ENCODE peak calls at places on chromosomes 16 and 17, in six cellular contexts. One of them, this sample, is unnamed.

GRCh38 chr16:71367243-71367976 is 8.9 kb downstream of the CALB2 start:
- DNase-seq in tibial nerve: no peak
- DNase-seq in MM.1S: peak
- DNase-seq in transverse colon: peak
- DNase-seq in AG04449: no peak
- DNase-seq in mucosa of descending colon: peak
- DNase-seq in this sample: peak

GRCh38 chr16:71645450-71645849 is 19.5 kb downstream of the MARVELD3 start:
- DNase-seq in tibial nerve: no peak
- DNase-seq in MM.1S: peak
- DNase-seq in transverse colon: peak
- DNase-seq in AG04449: no peak
- DNase-seq in mucosa of descending colon: no peak
- DNase-seq in this sample: peak

GRCh38 chr17:78360371-78361226 is 722 bp upstream of the SOCS3 start:
- DNase-seq in tibial nerve: peak
- DNase-seq in MM.1S: peak
- DNase-seq in transverse colon: peak
- DNase-seq in AG04449: no peak
- DNase-seq in mucosa of descending colon: peak
- DNase-seq in this sample: peak

GRCh38 chr17:29069526-29070041 is 26.6 kb downstream of the PIPOX start:
- DNase-seq in tibial nerve: no peak
- DNase-seq in MM.1S: no peak
- DNase-seq in transverse colon: no peak
- DNase-seq in AG04449: no peak
- DNase-seq in mucosa of descending colon: no peak
- DNase-seq in this sample: no peak

GRCh38 chr16:50539053-50539615 is 9.1 kb upstream of the NKD1 start:
- DNase-seq in tibial nerve: no peak
- DNase-seq in MM.1S: no peak
- DNase-seq in transverse colon: no peak
- DNase-seq in AG04449: no peak
- DNase-seq in mucosa of descending colon: no peak
- DNase-seq in this sample: no peak

GRCh38 chr16:56298948-56299602 is 107.8 kb downstream of the GNAO1 start:
- DNase-seq in tibial nerve: peak
- DNase-seq in MM.1S: no peak
- DNase-seq in transverse colon: no peak
- DNase-seq in AG04449: no peak
- DNase-seq in mucosa of descending colon: no peak
- DNase-seq in this sample: no peak

GRCh38 chr16:11561440-11561797 is 25.3 kb downstream of the LITAF start:
- DNase-seq in tibial nerve: no peak
- DNase-seq in MM.1S: no peak
- DNase-seq in transverse colon: no peak
- DNase-seq in AG04449: no peak
- DNase-seq in mucosa of descending colon: no peak
- DNase-seq in this sample: no peak

GRCh38 chr16:5108505-5109158 is 11.0 kb upstream of the EEF2KMT start:
- DNase-seq in tibial nerve: no peak
- DNase-seq in MM.1S: no peak
- DNase-seq in transverse colon: no peak
- DNase-seq in AG04449: no peak
- DNase-seq in mucosa of descending colon: no peak
- DNase-seq in this sample: no peak

GRCh38 chr16:83350466-83350865 is 457.3 kb upstream of the HSBP1 start:
- DNase-seq in tibial nerve: no peak
- DNase-seq in MM.1S: no peak
- DNase-seq in transverse colon: no peak
- DNase-seq in AG04449: no peak
- DNase-seq in mucosa of descending colon: no peak
- DNase-seq in this sample: no peak

GRCh38 chr16:53518550-53519416 is 15.8 kb upstream of the AKTIP start:
- DNase-seq in tibial nerve: peak
- DNase-seq in MM.1S: peak
- DNase-seq in transverse colon: peak
- DNase-seq in AG04449: no peak
- DNase-seq in mucosa of descending colon: peak
- DNase-seq in this sample: peak

GRCh38 chr16:58510097-58510775 is 5.1 kb upstream of the SETD6 start:
- DNase-seq in tibial nerve: no peak
- DNase-seq in MM.1S: no peak
- DNase-seq in transverse colon: no peak
- DNase-seq in AG04449: no peak
- DNase-seq in mucosa of descending colon: no peak
- DNase-seq in this sample: no peak

GRCh38 chr16:57652695-57653471 is 15.2 kb upstream of the ADGRG3 start:
- DNase-seq in tibial nerve: no peak
- DNase-seq in MM.1S: no peak
- DNase-seq in transverse colon: no peak
- DNase-seq in AG04449: no peak
- DNase-seq in mucosa of descending colon: peak
- DNase-seq in this sample: no peak

GRCh38 chr17:20961551-20961950 is 81.3 kb downstream of the USP22 start:
- DNase-seq in tibial nerve: no peak
- DNase-seq in MM.1S: no peak
- DNase-seq in transverse colon: no peak
- DNase-seq in AG04449: peak
- DNase-seq in mucosa of descending colon: no peak
- DNase-seq in this sample: peak

GRCh38 chr16:68450741-68451140 is 2.4 kb upstream of the SMPD3 start:
- DNase-seq in tibial nerve: no peak
- DNase-seq in MM.1S: no peak
- DNase-seq in transverse colon: no peak
- DNase-seq in AG04449: no peak
- DNase-seq in mucosa of descending colon: no peak
- DNase-seq in this sample: no peak

GRCh38 chr16:78096386-78096785 is 3.1 kb upstream of the WWOX start:
- DNase-seq in tibial nerve: no peak
- DNase-seq in MM.1S: no peak
- DNase-seq in transverse colon: no peak
- DNase-seq in AG04449: no peak
- DNase-seq in mucosa of descending colon: no peak
- DNase-seq in this sample: no peak

GRCh38 chr17:62627904-62628603 is 584 bp downstream of the MRC2 start:
- DNase-seq in tibial nerve: no peak
- DNase-seq in MM.1S: no peak
- DNase-seq in transverse colon: peak
- DNase-seq in AG04449: no peak
- DNase-seq in mucosa of descending colon: peak
- DNase-seq in this sample: peak

GRCh38 chr16:54050281-54051210 is 236.0 kb downstream of the IRX3 start:
- DNase-seq in tibial nerve: no peak
- DNase-seq in MM.1S: no peak
- DNase-seq in transverse colon: no peak
- DNase-seq in AG04449: no peak
- DNase-seq in mucosa of descending colon: no peak
- DNase-seq in this sample: no peak

GRCh38 chr16:51876934-51877333 is 670.0 kb downstream of the TOX3 start:
- DNase-seq in tibial nerve: no peak
- DNase-seq in MM.1S: no peak
- DNase-seq in transverse colon: no peak
- DNase-seq in AG04449: no peak
- DNase-seq in mucosa of descending colon: no peak
- DNase-seq in this sample: peak

GRCh38 chr16:66334856-66335255 is 31.6 kb upstream of the CDH5 start:
- DNase-seq in tibial nerve: no peak
- DNase-seq in MM.1S: no peak
- DNase-seq in transverse colon: no peak
- DNase-seq in AG04449: no peak
- DNase-seq in mucosa of descending colon: no peak
- DNase-seq in this sample: no peak

GRCh38 chr16:11403534-11403795 is 58.2 kb downstream of the RMI2 start:
- DNase-seq in tibial nerve: no peak
- DNase-seq in MM.1S: no peak
- DNase-seq in transverse colon: no peak
- DNase-seq in AG04449: no peak
- DNase-seq in mucosa of descending colon: no peak
- DNase-seq in this sample: no peak

GRCh38 chr17:75645501-75645888 is 12.3 kb downstream of the SMIM5 start:
- DNase-seq in tibial nerve: no peak
- DNase-seq in MM.1S: peak
- DNase-seq in transverse colon: peak
- DNase-seq in AG04449: no peak
- DNase-seq in mucosa of descending colon: peak
- DNase-seq in this sample: no peak

GRCh38 chr17:61397086-61397842 is 2.4 kb upstream of the TBX2 start:
- DNase-seq in tibial nerve: no peak
- DNase-seq in MM.1S: no peak
- DNase-seq in transverse colon: no peak
- DNase-seq in AG04449: no peak
- DNase-seq in mucosa of descending colon: no peak
- DNase-seq in this sample: peak

GRCh38 chr16:4615389-4616046 is 830 bp upstream of the UBALD1 start:
- DNase-seq in tibial nerve: peak
- DNase-seq in MM.1S: no peak
- DNase-seq in transverse colon: peak
- DNase-seq in AG04449: no peak
- DNase-seq in mucosa of descending colon: peak
- DNase-seq in this sample: no peak

GRCh38 chr17:79095345-79096055 is 20.9 kb downstream of the ENGASE start:
- DNase-seq in tibial nerve: no peak
- DNase-seq in MM.1S: no peak
- DNase-seq in transverse colon: no peak
- DNase-seq in AG04449: no peak
- DNase-seq in mucosa of descending colon: no peak
- DNase-seq in this sample: no peak

GRCh38 chr16:80027007-80027965 is 426.7 kb upstream of the MAF start:
- DNase-seq in tibial nerve: peak
- DNase-seq in MM.1S: no peak
- DNase-seq in transverse colon: peak
- DNase-seq in AG04449: peak
- DNase-seq in mucosa of descending colon: peak
- DNase-seq in this sample: no peak

GRCh38 chr17:45971698-45972141 is 27.3 kb upstream of the STH start:
- DNase-seq in tibial nerve: no peak
- DNase-seq in MM.1S: no peak
- DNase-seq in transverse colon: no peak
- DNase-seq in AG04449: no peak
- DNase-seq in mucosa of descending colon: no peak
- DNase-seq in this sample: no peak
- TF ChIP-seq CTCF in tibial nerve: no peak
- TF ChIP-seq CTCF in MM.1S: no peak
- TF ChIP-seq CTCF in transverse colon: no peak
- TF ChIP-seq CTCF in AG04449: no peak
- TF ChIP-seq CTCF in mucosa of descending colon: no peak
- TF ChIP-seq CTCF in this sample: no peak

GRCh38 chr16:2238396-2239230 is 2.4 kb downstream of the DNASE1L2 start:
- DNase-seq in tibial nerve: no peak
- DNase-seq in MM.1S: no peak
- DNase-seq in transverse colon: no peak
- DNase-seq in AG04449: no peak
- DNase-seq in mucosa of descending colon: peak
- DNase-seq in this sample: no peak

GRCh38 chr16:2237076-2237551 is 870 bp downstream of the DNASE1L2 start:
- DNase-seq in tibial nerve: no peak
- DNase-seq in MM.1S: no peak
- DNase-seq in transverse colon: no peak
- DNase-seq in AG04449: no peak
- DNase-seq in mucosa of descending colon: no peak
- DNase-seq in this sample: no peak

GRCh38 chr16:2239231-2239675 is 3.0 kb downstream of the DNASE1L2 start:
- DNase-seq in tibial nerve: no peak
- DNase-seq in MM.1S: no peak
- DNase-seq in transverse colon: no peak
- DNase-seq in AG04449: no peak
- DNase-seq in mucosa of descending colon: no peak
- DNase-seq in this sample: peak

GRCh38 chr16:2236362-2237075 is at the start of gene DNASE1L2:
- DNase-seq in tibial nerve: no peak
- DNase-seq in MM.1S: no peak
- DNase-seq in transverse colon: no peak
- DNase-seq in AG04449: no peak
- DNase-seq in mucosa of descending colon: peak
- DNase-seq in this sample: no peak

GRCh38 chr16:2237552-2238395 is 1.5 kb downstream of the DNASE1L2 start:
- DNase-seq in tibial nerve: no peak
- DNase-seq in MM.1S: no peak
- DNase-seq in transverse colon: no peak
- DNase-seq in AG04449: no peak
- DNase-seq in mucosa of descending colon: peak
- DNase-seq in this sample: no peak
- H3K4me3 ChIP-seq in tibial nerve: no peak
- H3K4me3 ChIP-seq in MM.1S: no peak
- H3K4me3 ChIP-seq in transverse colon: no peak
- H3K4me3 ChIP-seq in AG04449: no peak
- H3K4me3 ChIP-seq in mucosa of descending colon: no peak
- H3K4me3 ChIP-seq in this sample: no peak

DNA sequence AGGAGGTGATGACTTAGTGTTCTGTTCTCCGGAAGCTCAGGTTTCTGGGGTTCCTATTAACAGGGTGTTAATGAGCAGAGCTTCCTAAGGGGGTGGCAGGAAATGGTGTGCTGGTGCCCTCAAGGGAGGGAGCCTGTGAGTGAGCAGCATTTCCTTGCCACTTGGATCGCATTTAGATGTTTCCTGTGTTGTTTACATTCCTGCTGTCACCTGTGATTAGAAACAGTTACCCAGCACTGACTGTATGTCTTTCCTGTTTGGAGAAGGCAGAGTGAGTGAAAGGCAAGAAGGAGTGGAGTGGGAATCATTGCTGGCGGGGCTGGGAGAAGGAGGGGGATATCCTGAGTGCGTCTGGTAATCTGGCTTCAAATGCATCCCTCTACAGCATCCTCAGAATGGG is 214.6 kb downstream of the CCDC182 start:
- DNase-seq in tibial nerve: no peak
- DNase-seq in MM.1S: no peak
- DNase-seq in transverse colon: no peak
- DNase-seq in AG04449: no peak
- DNase-seq in mucosa of descending colon: no peak
- DNase-seq in this sample: no peak
- TF ChIP-seq CTCF in tibial nerve: no peak
- TF ChIP-seq CTCF in MM.1S: no peak
- TF ChIP-seq CTCF in transverse colon: no peak
- TF ChIP-seq CTCF in AG04449: no peak
- TF ChIP-seq CTCF in mucosa of descending colon: no peak
- TF ChIP-seq CTCF in this sample: no peak

GRCh38 chr17:73877962-73878361 is 233.7 kb upstream of the SDK2 start:
- DNase-seq in tibial nerve: no peak
- DNase-seq in MM.1S: no peak
- DNase-seq in transverse colon: no peak
- DNase-seq in AG04449: no peak
- DNase-seq in mucosa of descending colon: no peak
- DNase-seq in this sample: no peak

GRCh38 chr17:73872816-73873215 is 228.6 kb upstream of the SDK2 start:
- DNase-seq in tibial nerve: no peak
- DNase-seq in MM.1S: no peak
- DNase-seq in transverse colon: no peak
- DNase-seq in AG04449: no peak
- DNase-seq in mucosa of descending colon: no peak
- DNase-seq in this sample: no peak

GRCh38 chr17:73874008-73874407 is 229.8 kb upstream of the SDK2 start:
- DNase-seq in tibial nerve: no peak
- DNase-seq in MM.1S: no peak
- DNase-seq in transverse colon: no peak
- DNase-seq in AG04449: no peak
- DNase-seq in mucosa of descending colon: no peak
- DNase-seq in this sample: no peak

GRCh38 chr17:73878923-73879322 is 234.7 kb upstream of the SDK2 start:
- DNase-seq in tibial nerve: no peak
- DNase-seq in MM.1S: no peak
- DNase-seq in transverse colon: no peak
- DNase-seq in AG04449: no peak
- DNase-seq in mucosa of descending colon: no peak
- DNase-seq in this sample: no peak

GRCh38 chr17:73875346-73875745 is 231.1 kb upstream of the SDK2 start:
- DNase-seq in tibial nerve: no peak
- DNase-seq in MM.1S: no peak
- DNase-seq in transverse colon: no peak
- DNase-seq in AG04449: no peak
- DNase-seq in mucosa of descending colon: no peak
- DNase-seq in this sample: no peak
- H3K4me3 ChIP-seq in tibial nerve: no peak
- H3K4me3 ChIP-seq in MM.1S: no peak
- H3K4me3 ChIP-seq in transverse colon: no peak
- H3K4me3 ChIP-seq in AG04449: no peak
- H3K4me3 ChIP-seq in mucosa of descending colon: no peak
- H3K4me3 ChIP-seq in this sample: no peak